ENCODE peak calls at places on chromosomes 12 and 14, in nine cellular contexts. O, H, S, M, Y, W, V, G and I are unnamed samples.

GRCh38 chr12:88057994-88058718 is 29.0 kb upstream of the C12orf50 start:
- DNase-seq in H (peak), M (no peak), W (no peak), Y (no peak), S (no peak), G (no peak), V (no peak), O (no peak), I (no peak)

GRCh38 chr12:54932691-54933090 is 51.9 kb downstream of the TESPA1 start:
- DNase-seq in M (no peak), H (peak), S (no peak), Y (no peak), V (no peak), G (no peak), O (no peak), W (no peak), I (no peak)

GRCh38 chr14:102424923-102425322 is 62.2 kb downstream of the TECPR2 start:
- DNase-seq in M (no peak), S (no peak), Y (no peak), H (no peak), V (no peak), G (no peak), W (no peak), O (no peak), I (peak)

GRCh38 chr12:122058750-122059149 is 19.8 kb upstream of the MLXIP start:
- DNase-seq in V (no peak), Y (no peak), W (no peak), G (no peak), O (no peak), S (no peak), M (no peak), H (no peak), I (no peak)

GRCh38 chr14:92362781-92363235 is 39.8 kb downstream of the SLC24A4 start:
- DNase-seq in O (no peak), W (peak), G (no peak), Y (no peak), H (peak), V (no peak), S (no peak), M (no peak), I (no peak)

GRCh38 chr12:130966443-130967030 is 12.8 kb downstream of the ADGRD1 start:
- DNase-seq in H (no peak), W (no peak), V (no peak), Y (no peak), M (no peak), S (no peak), G (no peak), O (no peak), I (no peak)

GRCh38 chr12:105738036-105738435 is 400.7 kb downstream of the NUAK1 start:
- DNase-seq in W (no peak), S (no peak), O (no peak), H (peak), G (no peak), Y (no peak), V (no peak), M (no peak), I (no peak)

GRCh38 chr12:19771858-19772257 is 332.6 kb downstream of the AEBP2 start:
- DNase-seq in S (no peak), H (peak), G (no peak), O (no peak), W (peak), M (no peak), Y (no peak), V (no peak), I (no peak)

GRCh38 chr12:15886372-15887042 is 4.3 kb downstream of the STRAP start:
- DNase-seq in G (no peak), V (no peak), W (no peak), H (no peak), M (no peak), O (no peak), Y (no peak), S (no peak), I (no peak)

GRCh38 chr12:116818341-116818856 is 62.8 kb downstream of the HRK start:
- DNase-seq in H (peak), G (no peak), O (no peak), W (peak), Y (no peak), M (no peak), S (no peak), V (peak), I (no peak)

GRCh38 chr12:19799216-19799615 is 359.9 kb downstream of the AEBP2 start:
- DNase-seq in M (no peak), Y (no peak), S (no peak), H (peak), G (no peak), W (no peak), O (no peak), V (no peak), I (no peak)

GRCh38 chr12:22037952-22038351 is 8.1 kb upstream of the CMAS start:
- DNase-seq in S (no peak), H (no peak), M (no peak), O (no peak), V (no peak), W (no peak), Y (no peak), G (no peak), I (no peak)

GRCh38 chr12:1918081-1918874 is at the start of gene CACNA2D4:
- DNase-seq in O (no peak), Y (peak), H (no peak), S (no peak), W (no peak), G (no peak), M (no peak), V (no peak), I (no peak)

GRCh38 chr12:59808317-59808910 is 212.6 kb downstream of the SLC16A7 start:
- DNase-seq in H (peak), G (no peak), V (no peak), Y (no peak), M (no peak), O (no peak), W (peak), S (peak), I (no peak)

GRCh38 chr12:108457006-108457733 is 57.9 kb upstream of the FICD start:
- DNase-seq in G (no peak), Y (no peak), S (peak), O (no peak), V (peak), H (peak), W (peak), M (peak), I (no peak)